ENCODE peak calls at places on chromosomes 2 and 18, in ten cellular contexts. Y, D, Q, H, I, X, M, N, T and A are unnamed samples.

GRCh38 chr18:62802523-62802922 is 87.2 kb downstream of the PHLPP1 start:
- DNase-seq in Q (no peak), I (no peak), T (no peak), D (no peak), H (no peak), N (no peak), M (no peak), X (no peak), Y (no peak), A (no peak)

GRCh38 chr2:32009479-32010256 is 1.1 kb downstream of the MEMO1 start:
- DNase-seq in Y (peak; percentile 85), I (peak; percentile 42), Q (peak; percentile 35), M (peak; percentile 78), H (no peak), D (peak; percentile 31), T (no peak), N (peak; percentile 51), X (peak; percentile 38), A (peak; percentile 12)

GRCh38 chr2:147214900-147215299 is 629.9 kb upstream of the ACVR2A start:
- DNase-seq in X (no peak), Y (no peak), D (no peak), I (no peak), Q (no peak), M (peak; percentile 45), N (no peak), T (no peak), H (no peak), A (no peak)

GRCh38 chr2:148876190-148876588 is 1.2 kb downstream of the KIF5C start:
- DNase-seq in T (no peak), N (peak; percentile 29), Y (no peak), M (no peak), D (no peak), I (no peak), X (peak; percentile 55), H (no peak), Q (no peak), A (no peak)

GRCh38 chr2:157894694-157895450 is 18.7 kb upstream of the ACVR1 start:
- DNase-seq in N (no peak), M (peak; percentile 70), D (no peak), H (no peak), Y (no peak), Q (no peak), X (no peak), T (peak; percentile 38), I (no peak), A (peak; percentile 13)

GRCh38 chr18:79924814-79925655 is 26.4 kb downstream of the SLC66A2 start:
- DNase-seq in X (no peak), H (no peak), I (peak; percentile 0), N (no peak), T (no peak), Y (peak; percentile 62), M (no peak), Q (no peak), D (no peak), A (no peak)

GRCh38 chr2:185522472-185522871 is 216.1 kb upstream of the FSIP2 start:
- DNase-seq in X (no peak), M (no peak), D (no peak), T (no peak), H (no peak), N (no peak), Y (no peak), I (no peak), Q (peak; percentile 4), A (no peak)

GRCh38 chr2:209671280-209671679 is 100.4 kb upstream of the UNC80 start:
- DNase-seq in Y (no peak), N (no peak), M (no peak), X (no peak), T (no peak), Q (no peak), D (no peak), I (no peak), H (no peak), A (no peak)

GRCh38 chr2:37324536-37324785 is 172 bp downstream of the PRKD3 start:
- DNase-seq in I (peak; percentile 71), Y (peak; percentile 96), Q (no peak), X (no peak), M (no peak), H (peak; percentile 24), D (no peak), T (no peak), N (no peak), A (peak; percentile 75)

GRCh38 chr18:32289480-32290075 is 99.7 kb downstream of the MEP1B start:
- DNase-seq in Q (peak; percentile 58), T (peak; percentile 38), D (no peak), N (peak; percentile 51), X (peak; percentile 65), M (peak; percentile 66), I (no peak), H (peak; percentile 17), Y (no peak), A (peak; percentile 55)

GRCh38 chr2:147910990-147911473 is 66.2 kb downstream of the ACVR2A start:
- DNase-seq in M (peak; percentile 35), N (peak; percentile 32), Y (no peak), X (peak; percentile 28), I (peak; percentile 10), Q (peak; percentile 61), T (peak; percentile 57), D (no peak), H (peak; percentile 33), A (peak; percentile 34)

GRCh38 chr2:204023088-204023487 is 86.5 kb downstream of the ICOS start:
- DNase-seq in N (no peak), T (no peak), Q (no peak), D (no peak), Y (no peak), M (no peak), H (no peak), I (no peak), X (no peak), A (no peak)

GRCh38 chr2:28567076-28567471 is 71.2 kb downstream of the PLB1 start:
- DNase-seq in D (peak; percentile 54), T (no peak), X (peak; percentile 53), H (no peak), M (peak; percentile 38), Q (peak; percentile 17), Y (no peak), I (no peak), N (no peak), A (no peak)

GRCh38 chr2:88913280-88913679 is 221.8 kb downstream of the RPIA start:
- DNase-seq in I (no peak), X (no peak), M (no peak), T (no peak), Y (no peak), Q (no peak), N (no peak), D (no peak), H (no peak), A (no peak)

GRCh38 chr2:132690664-132691303 is 20.8 kb upstream of the LYPD1 start:
- DNase-seq in I (no peak), M (peak; percentile 27), N (no peak), X (no peak), T (no peak), Y (no peak), D (no peak), H (no peak), Q (no peak), A (no peak)

GRCh38 chr2:124810132-124810531 is 785.0 kb downstream of the CNTNAP5 start:
- DNase-seq in D (no peak), X (peak; percentile 37), M (no peak), T (no peak), Q (peak; percentile 37), Y (no peak), I (no peak), H (no peak), N (peak; percentile 16), A (no peak)

GRCh38 chr2:165627463-165627862 is 158.0 kb downstream of the CSRNP3 start:
- DNase-seq in M (no peak), Q (no peak), N (no peak), I (no peak), T (peak; percentile 93), X (no peak), D (no peak), H (peak; percentile 82), Y (no peak), A (no peak)

GRCh38 chr18:58205087-58205779 is 161.2 kb downstream of the NEDD4L start:
- DNase-seq in D (no peak), H (peak; percentile 55), M (peak; percentile 88), I (no peak), N (peak; percentile 24), X (no peak), Y (no peak), Q (no peak), T (no peak), A (no peak)

GRCh38 chr2:233387667-233388528 is 33.6 kb downstream of the DGKD start:
- DNase-seq in D (peak; percentile 88), T (peak; percentile 62), N (peak; percentile 90), Q (peak; percentile 88), Y (peak; percentile 94), M (peak; percentile 93), H (peak; percentile 67), I (no peak), X (no peak), A (peak; percentile 91)

GRCh38 chr18:8117008-8117376 is 492.2 kb upstream of the RAB12 start:
- DNase-seq in X (no peak), T (no peak), N (no peak), I (no peak), H (no peak), D (no peak), Q (peak; percentile 39), M (no peak), Y (no peak), A (no peak)

GRCh38 chr2:28610583-28611201 is 114.8 kb downstream of the PLB1 start:
- DNase-seq in M (peak; percentile 90), X (peak; percentile 54), N (peak; percentile 81), Q (peak; percentile 84), D (no peak), I (no peak), T (peak; percentile 96), Y (peak; percentile 92), H (peak; percentile 74), A (peak; percentile 89)

GRCh38 chr2:238389985-238390682 is 36.6 kb upstream of the ASB1 start:
- DNase-seq in D (no peak), N (no peak), H (no peak), T (peak; percentile 41), Y (no peak), I (no peak), Q (no peak), X (no peak), M (no peak), A (peak; percentile 90)